ENCODE peak calls at places on chromosomes 7 and 10, in eight cellular contexts. T is astrocyte of the spinal cord; I is right cardiac atrium; R is activated naive CD8-positive, alpha-beta T cell treated with anti-CD3 and anti-CD28 coated beads, Interleukin-2, amount 50 U/mL, for 24 hours; L is skeletal muscle cell; C is tibial artery; V is NT2/D1; N is T follicular helper cell. P is an unnamed sample.
A peak's percentile ranks its signal among the peaks of the same experiment; 100 is the strongest.

GRCh38 chr10:121069061-121069850 is 218.1 kb downstream of the WDR11 start:
- DNase-seq in T (peak; percentile 9), L (no peak), I (no peak), R (no peak), C (no peak), V (no peak), N (no peak), P (peak; percentile 20)

GRCh38 chr10:110978204-110978603 is 58.8 kb downstream of the SHOC2 start:
- DNase-seq in T (peak; percentile 68), V (no peak), C (no peak), R (no peak), L (no peak), I (no peak), N (no peak), P (no peak)

GRCh38 chr10:48708144-48708543 is 23.5 kb downstream of the WDFY4 start:
- DNase-seq in R (no peak), C (no peak), L (no peak), N (no peak), T (peak; percentile 1), I (no peak), V (no peak), P (no peak)

GRCh38 chr10:50636576-50636975 is 12.8 kb upstream of the SGMS1 start:
- DNase-seq in C (no peak), L (no peak), I (no peak), T (no peak), N (no peak), V (no peak), R (no peak), P (no peak)

GRCh38 chr10:1368772-1369171 is 312.6 kb downstream of the WDR37 start:
- DNase-seq in N (no peak), V (no peak), I (peak; percentile 58), T (no peak), L (no peak), C (no peak), R (peak; percentile 45), P (peak; percentile 73)

GRCh38 chr7:87599336-87599735 is 1.3 kb downstream of the ABCB1 start:
- DNase-seq in T (no peak), N (no peak), V (no peak), C (no peak), L (no peak), R (peak; percentile 62), I (no peak), P (peak; percentile 77)

GRCh38 chr7:47763063-47763974 is 181.4 kb upstream of the TNS3 start:
- DNase-seq in T (peak; percentile 89), I (no peak), C (no peak), V (no peak), L (peak; percentile 71), R (no peak), N (no peak), P (no peak)

GRCh38 chr7:44277851-44278250 is 47.5 kb downstream of the CAMK2B start:
- DNase-seq in V (no peak), N (no peak), L (no peak), R (no peak), C (no peak), I (peak; percentile 89), T (no peak), P (no peak)

GRCh38 chr7:50699143-50699542 is 83.6 kb downstream of the GRB10 start:
- DNase-seq in L (no peak), V (no peak), C (no peak), I (no peak), T (no peak), R (no peak), N (no peak), P (no peak)

GRCh38 chr7:81645435-81645834 is 124.4 kb downstream of the HGF start:
- DNase-seq in L (no peak), T (no peak), C (no peak), N (no peak), I (no peak), V (no peak), R (no peak), P (no peak)

GRCh38 chr10:106935978-106936451 is 228.5 kb downstream of the SORCS1 start:
- DNase-seq in N (no peak), V (no peak), R (no peak), I (no peak), C (no peak), T (no peak), L (no peak), P (peak; percentile 39)

GRCh38 chr10:95835149-95835860 is 72.5 kb upstream of the CC2D2B start:
- DNase-seq in V (no peak), T (no peak), N (no peak), I (no peak), R (no peak), L (no peak), C (no peak), P (no peak)

GRCh38 chr7:2544541-2545188 is 10.7 kb downstream of the BRAT1 start:
- DNase-seq in I (no peak), R (no peak), C (no peak), V (no peak), L (no peak), T (no peak), N (no peak), P (no peak)

GRCh38 chr10:86803156-86803555 is 46.7 kb downstream of the BMPR1A start:
- DNase-seq in C (no peak), I (no peak), L (no peak), R (no peak), N (no peak), V (no peak), T (peak; percentile 46), P (no peak)

GRCh38 chr7:5494683-5495561 is 71.3 kb upstream of the TNRC18 start:
- DNase-seq in C (peak; percentile 65), L (no peak), R (peak; percentile 86), I (peak; percentile 92), T (peak; percentile 74), N (peak; percentile 72), V (peak; percentile 81), P (peak; percentile 90)

GRCh38 chr7:81236560-81236959 is 317.7 kb upstream of the SEMA3C start:
- DNase-seq in I (no peak), R (no peak), N (no peak), L (no peak), T (no peak), V (no peak), C (no peak), P (no peak)

GRCh38 chr7:135355377-135356048 is 121.9 kb downstream of the STRA8 start:
- DNase-seq in I (no peak), L (no peak), V (no peak), N (no peak), R (no peak), T (no peak), C (no peak), P (no peak)

GRCh38 chr10:122939819-122940543 is 14.0 kb downstream of the C10orf88 start:
- DNase-seq in R (no peak), L (peak; percentile 28), N (no peak), C (no peak), V (no peak), I (no peak), T (peak; percentile 71), P (no peak)